ENCODE peak calls at places on chromosome 11, in eight cellular contexts. L, Z, G, S, C, R, O and V are unnamed samples.

GRCh38 chr11:79414644-79415317 is 26.0 kb downstream of the TENM4 start:
- DNase-seq in C (no peak), O (no peak), G (peak; percentile 52), S (no peak), L (no peak), Z (peak; percentile 79), R (no peak), V (no peak)

GRCh38 chr11:60840711-60841430 is 1.0 kb upstream of the CCDC86 start:
- DNase-seq in C (no peak), Z (peak; percentile 80), O (no peak), G (peak; percentile 89), R (no peak), L (no peak), S (no peak), V (no peak)

GRCh38 chr11:60334005-60334620 is 7.1 kb downstream of the MS4A6E start:
- DNase-seq in C (no peak), G (peak; percentile 78), S (no peak), L (peak; percentile 41), Z (peak; percentile 67), R (peak; percentile 76), O (no peak), V (no peak)

GRCh38 chr11:134630896-134631295 is 218.9 kb upstream of the B3GAT1 start:
- DNase-seq in O (no peak), L (no peak), S (no peak), C (peak; percentile 10), G (no peak), R (no peak), Z (no peak), V (no peak)

GRCh38 chr11:64523456-64524187 is 67.4 kb upstream of the SLC22A12 start:
- DNase-seq in C (no peak), Z (no peak), R (no peak), S (no peak), G (no peak), O (no peak), L (no peak), V (no peak)

GRCh38 chr11:130666781-130667251 is 218.4 kb downstream of the ADAMTS15 start:
- DNase-seq in L (no peak), S (no peak), C (no peak), O (no peak), Z (peak; percentile 65), G (no peak), R (no peak), V (peak; percentile 80)

GRCh38 chr11:94132823-94133408 is 4.3 kb downstream of the PANX1 start:
- DNase-seq in Z (no peak), C (no peak), G (no peak), L (no peak), O (no peak), R (no peak), S (no peak), V (no peak)

GRCh38 chr11:86693501-86693900 is 21.1 kb upstream of the ME3 start:
- DNase-seq in R (no peak), Z (no peak), C (no peak), S (no peak), L (no peak), G (no peak), O (no peak), V (no peak)

GRCh38 chr11:729492-730074 is 17.7 kb upstream of the TALDO1 start:
- DNase-seq in O (no peak), Z (no peak), L (no peak), S (no peak), C (no peak), R (no peak), G (no peak), V (no peak)

GRCh38 chr11:72641900-72642814 is 32.1 kb downstream of the PDE2A start:
- DNase-seq in L (peak; percentile 33), Z (peak; percentile 46), O (no peak), S (no peak), R (peak; percentile 33), G (no peak), C (no peak), V (no peak)

GRCh38 chr11:69905202-69905535 is 86.0 kb upstream of the FGF3 start:
- DNase-seq in Z (no peak), C (no peak), O (no peak), L (no peak), R (no peak), S (no peak), G (no peak), V (no peak)

GRCh38 chr11:30328676-30329075 is 5.8 kb downstream of the ARL14EP start:
- DNase-seq in S (no peak), O (no peak), G (no peak), Z (no peak), C (no peak), L (no peak), R (no peak), V (no peak)